ENCODE peak calls at places on chromosomes 4 and X, in nine cellular contexts. D is left lung; X is amygdala; P is upper lobe of right lung; G is anterior cingulate cortex; L is H54; I is SW480; M is naive thymus-derived CD4-positive, alpha-beta T cell; A is T-helper 9 cell. B is an unnamed sample.

GRCh38 chr4:76531597-76531996 is 96.6 kb downstream of the SHROOM3 start:
- DNase-seq in D (no peak), X (no peak), P (no peak), G (no peak), L (no peak), I (no peak), M (no peak), A (no peak), B (no peak)

GRCh38 chr4:183797445-183798248 is 107.5 kb upstream of the STOX2 start:
- DNase-seq in D (peak), X (no peak), P (peak), G (no peak), L (no peak), I (peak), M (no peak), A (no peak), B (no peak)

GRCh38 chr4:103150677-103151076 is 47.5 kb downstream of the CENPE start:
- DNase-seq in D (no peak), X (no peak), P (no peak), G (no peak), L (no peak), I (no peak), M (no peak), A (no peak), B (no peak)

GRCh38 chrX:100410083-100410590 is at the start of gene PCDH19:
- DNase-seq in D (peak), X (peak), P (peak), G (peak), L (no peak), I (no peak), M (no peak), A (no peak), B (peak)

GRCh38 chr4:99722006-99722405 is 64.4 kb upstream of the C4orf54 start:
- DNase-seq in D (no peak), X (no peak), P (no peak), G (no peak), L (no peak), I (no peak), M (no peak), A (no peak), B (no peak)

GRCh38 chr4:6641164-6641970 is 882 bp downstream of the MRFAP1 start:
- DNase-seq in D (peak), X (no peak), P (no peak), G (no peak), L (no peak), I (peak), M (peak), A (peak), B (no peak)

GRCh38 chrX:145405012-145405411 is 157.7 kb downstream of the SPANXN1 start:
- DNase-seq in D (no peak), X (no peak), P (no peak), G (no peak), L (no peak), I (peak), M (no peak), A (no peak), B (peak)

GRCh38 chrX:71085900-71086299 is 9.8 kb upstream of the FOXO4 start:
- DNase-seq in D (no peak), X (no peak), P (no peak), G (no peak), L (no peak), I (no peak), M (no peak), A (no peak), B (no peak)

GRCh38 chr4:149605601-149606378 is 209.9 kb downstream of the IQCM start:
- DNase-seq in D (no peak), X (no peak), P (no peak), G (no peak), L (no peak), I (no peak), M (no peak), A (no peak), B (no peak)

GRCh38 chrX:125193921-125194320 is 125.8 kb upstream of the TEX13C start:
- DNase-seq in D (no peak), X (no peak), P (no peak), G (no peak), L (no peak), I (no peak), M (no peak), A (no peak), B (no peak)

GRCh38 chrX:10286195-10286594 is 129.4 kb downstream of the CLCN4 start:
- DNase-seq in D (no peak), X (no peak), P (no peak), G (no peak), L (no peak), I (no peak), M (no peak), A (no peak), B (no peak)

GRCh38 chr4:186829740-186830449 is 106.2 kb upstream of the FAT1 start:
- DNase-seq in D (no peak), X (no peak), P (no peak), G (no peak), L (no peak), I (no peak), M (no peak), A (no peak), B (no peak)

GRCh38 chrX:10190367-10190766 is 33.6 kb downstream of the CLCN4 start:
- DNase-seq in D (no peak), X (no peak), P (no peak), G (no peak), L (no peak), I (peak), M (no peak), A (no peak), B (peak)

GRCh38 chrX:30673884-30674598 is 20.8 kb downstream of the GK start:
- DNase-seq in D (no peak), X (no peak), P (no peak), G (no peak), L (no peak), I (no peak), M (no peak), A (no peak), B (no peak)

GRCh38 chr4:56314207-56314915 is 72.9 kb downstream of the AASDH start:
- DNase-seq in D (no peak), X (no peak), P (no peak), G (no peak), L (no peak), I (no peak), M (no peak), A (no peak), B (no peak)

GRCh38 chr4:83548151-83548905 is 12.4 kb downstream of the GPAT3 start:
- DNase-seq in D (peak), X (no peak), P (peak), G (no peak), L (peak), I (peak), M (peak), A (peak), B (no peak)

GRCh38 chr4:111266937-111267336 is 644.1 kb upstream of the PITX2 start:
- DNase-seq in D (no peak), X (no peak), P (no peak), G (no peak), L (no peak), I (no peak), M (no peak), A (no peak), B (no peak)

GRCh38 chr4:78205601-78206000 is 148.5 kb downstream of the FRAS1 start:
- DNase-seq in D (no peak), X (no peak), P (no peak), G (no peak), L (no peak), I (no peak), M (no peak), A (no peak), B (no peak)

GRCh38 chrX:105837227-105837626 is 14.9 kb downstream of the NRK start:
- DNase-seq in D (peak), X (peak), P (no peak), G (no peak), L (no peak), I (peak), M (no peak), A (no peak), B (no peak)

GRCh38 chr4:74284074-74284473 is 24.2 kb upstream of the EPGN start:
- DNase-seq in D (no peak), X (no peak), P (no peak), G (no peak), L (peak), I (no peak), M (no peak), A (no peak), B (no peak)

GRCh38 chr4:154982187-154983047 is 201.3 kb downstream of the RBM46 start:
- DNase-seq in D (peak), X (peak), P (peak), G (no peak), L (peak), I (peak), M (no peak), A (peak), B (no peak)

GRCh38 chr4:94947681-94948108 is 189.9 kb downstream of the BMPR1B start:
- DNase-seq in D (no peak), X (no peak), P (no peak), G (no peak), L (no peak), I (no peak), M (no peak), A (no peak), B (no peak)

GRCh38 chr4:1730532-1731135 is 9.3 kb downstream of the TACC3 start:
- DNase-seq in D (no peak), X (no peak), P (no peak), G (no peak), L (no peak), I (no peak), M (no peak), A (no peak), B (no peak)

GRCh38 chr4:74037076-74037475 is 1.4 kb downstream of the CXCL3 start:
- DNase-seq in D (no peak), X (no peak), P (no peak), G (no peak), L (no peak), I (no peak), M (no peak), A (no peak), B (no peak)

GRCh38 chr4:109009909-109010308 is 247.1 kb upstream of the ETNPPL start:
- DNase-seq in D (no peak), X (no peak), P (no peak), G (no peak), L (no peak), I (no peak), M (no peak), A (no peak), B (peak)

GRCh38 chr4:86818211-86818610 is 31.0 kb downstream of the SLC10A6 start:
- DNase-seq in D (no peak), X (no peak), P (no peak), G (no peak), L (no peak), I (no peak), M (no peak), A (no peak), B (no peak)

GRCh38 chr4:84578540-84579409 is 4.2 kb upstream of the CDS1 start:
- DNase-seq in D (no peak), X (peak), P (no peak), G (no peak), L (no peak), I (peak), M (no peak), A (no peak), B (no peak)

B was measured in NCI-H2171.